ENCODE peak calls at places on chromosome 17, in eight cellular contexts. S, K, T, J, W, N, C and X are unnamed samples.

GRCh38 chr17:17668358-17668757 is 12.9 kb upstream of the RAI1 start:
- DNase-seq in S (no peak), K (no peak), T (no peak), J (no peak), W (no peak), N (no peak), C (no peak), X (no peak)

GRCh38 chr17:48391460-48391859 is 38.6 kb downstream of the SKAP1 start:
- DNase-seq in S (no peak), K (no peak), T (no peak), J (no peak), W (no peak), N (no peak), C (no peak), X (no peak)

GRCh38 chr17:74212262-74212912 is 984 bp upstream of the TTYH2 start:
- DNase-seq in S (peak), K (peak), T (peak), J (no peak), W (no peak), N (peak), C (no peak), X (no peak)

GRCh38 chr17:46109603-46110189 is 83.5 kb downstream of the KANSL1 start:
- DNase-seq in S (no peak), K (no peak), T (no peak), J (no peak), W (no peak), N (no peak), C (no peak), X (no peak)

GRCh38 chr17:45016823-45017222 is 34.6 kb downstream of the DCAKD start:
- DNase-seq in S (peak), K (peak), T (peak), J (no peak), W (no peak), N (no peak), C (no peak), X (no peak)

GRCh38 chr17:42365136-42365535 is 23.1 kb downstream of the STAT3 start:
- DNase-seq in S (no peak), K (peak), T (no peak), J (peak), W (peak), N (no peak), C (no peak), X (no peak)

GRCh38 chr17:59844884-59845594 is 47.7 kb downstream of the TUBD1 start:
- DNase-seq in S (no peak), K (peak), T (peak), J (peak), W (peak), N (no peak), C (no peak), X (peak)

GRCh38 chr17:11909348-11909747 is 87.9 kb downstream of the ZNF18 start:
- DNase-seq in S (peak), K (no peak), T (no peak), J (no peak), W (no peak), N (no peak), C (no peak), X (no peak)

GRCh38 chr17:70080541-70081347 is 5.7 kb downstream of the KCNJ16 start:
- DNase-seq in S (no peak), K (no peak), T (no peak), J (no peak), W (peak), N (no peak), C (no peak), X (no peak)

GRCh38 chr17:17313350-17313991 is 10.3 kb downstream of the NT5M start:
- DNase-seq in S (peak), K (peak), T (peak), J (peak), W (no peak), N (peak), C (peak), X (no peak)